ENCODE peak calls at places on chromosomes 12 and 14, in ten cellular contexts. V is IMR-90, F is fibroblast of mammary gland, G is psoas muscle, T is tibial nerve, I is mammary epithelial cell, D is ascending aorta, S is pancreas, M is fibroblast of lung, X is AG04449. K is an unnamed sample.

GRCh38 chr12:53506881-53507719 is at the start of gene NPFF:
- DNase-seq in V (no peak), F (no peak), G (no peak), T (no peak), I (no peak), D (no peak), S (no peak), M (no peak), X (no peak), K (no peak)

GRCh38 chr12:100913872-100914600 is 119.5 kb downstream of the ANO4 start:
- DNase-seq in V (peak), F (peak), G (no peak), T (no peak), I (no peak), D (no peak), S (no peak), M (peak), X (no peak), K (no peak)

GRCh38 chr14:21454843-21455550 is 926 bp downstream of the CHD8 start:
- DNase-seq in V (peak), F (peak), G (no peak), T (no peak), I (no peak), D (no peak), S (no peak), M (no peak), X (no peak), K (no peak)

GRCh38 chr12:31235868-31236395 is 90.0 kb downstream of the SINHCAF start:
- DNase-seq in V (no peak), F (peak), G (no peak), T (no peak), I (no peak), D (no peak), S (no peak), M (no peak), X (no peak), K (no peak)

GRCh38 chr12:8037947-8038346 is 5.4 kb downstream of the FOXJ2 start:
- DNase-seq in V (no peak), F (no peak), G (no peak), T (no peak), I (peak), D (no peak), S (peak), M (no peak), X (no peak), K (no peak)

GRCh38 chr14:103552011-103552797 is 10.3 kb downstream of the BAG5 start:
- DNase-seq in V (peak), F (peak), G (peak), T (no peak), I (peak), D (no peak), S (peak), M (no peak), X (no peak), K (no peak)

GRCh38 chr14:81246561-81247270 is 26.0 kb upstream of the GTF2A1 start:
- DNase-seq in V (no peak), F (no peak), G (no peak), T (no peak), I (peak), D (no peak), S (no peak), M (no peak), X (no peak), K (no peak)

GRCh38 chr14:59882957-59883356 is 12.4 kb upstream of the RTN1 start:
- DNase-seq in V (no peak), F (no peak), G (no peak), T (no peak), I (no peak), D (no peak), S (no peak), M (no peak), X (no peak), K (no peak)

GRCh38 chr12:10304161-10304574 is 3.5 kb upstream of the KLRD1 start:
- DNase-seq in V (peak), F (peak), G (no peak), T (no peak), I (peak), D (no peak), S (no peak), M (peak), X (peak), K (no peak)

GRCh38 chr12:104226672-104227071 is 11.1 kb downstream of the TXNRD1 start:
- DNase-seq in V (peak), F (no peak), G (no peak), T (no peak), I (peak), D (no peak), S (no peak), M (no peak), X (no peak), K (no peak)

GRCh38 chr12:26740991-26741390 is 92.0 kb downstream of the ITPR2 start:
- DNase-seq in V (no peak), F (no peak), G (no peak), T (no peak), I (no peak), D (no peak), S (no peak), M (no peak), X (no peak), K (no peak)

GRCh38 chr12:121391619-121392324 is 8.1 kb upstream of the RNF34 start:
- DNase-seq in V (peak), F (peak), G (no peak), T (peak), I (peak), D (no peak), S (no peak), M (peak), X (peak), K (peak)

GRCh38 chr12:119089668-119090013 is 89.1 kb upstream of the HSPB8 start:
- DNase-seq in V (no peak), F (no peak), G (no peak), T (no peak), I (no peak), D (no peak), S (no peak), M (no peak), X (no peak), K (no peak)

DNA sequence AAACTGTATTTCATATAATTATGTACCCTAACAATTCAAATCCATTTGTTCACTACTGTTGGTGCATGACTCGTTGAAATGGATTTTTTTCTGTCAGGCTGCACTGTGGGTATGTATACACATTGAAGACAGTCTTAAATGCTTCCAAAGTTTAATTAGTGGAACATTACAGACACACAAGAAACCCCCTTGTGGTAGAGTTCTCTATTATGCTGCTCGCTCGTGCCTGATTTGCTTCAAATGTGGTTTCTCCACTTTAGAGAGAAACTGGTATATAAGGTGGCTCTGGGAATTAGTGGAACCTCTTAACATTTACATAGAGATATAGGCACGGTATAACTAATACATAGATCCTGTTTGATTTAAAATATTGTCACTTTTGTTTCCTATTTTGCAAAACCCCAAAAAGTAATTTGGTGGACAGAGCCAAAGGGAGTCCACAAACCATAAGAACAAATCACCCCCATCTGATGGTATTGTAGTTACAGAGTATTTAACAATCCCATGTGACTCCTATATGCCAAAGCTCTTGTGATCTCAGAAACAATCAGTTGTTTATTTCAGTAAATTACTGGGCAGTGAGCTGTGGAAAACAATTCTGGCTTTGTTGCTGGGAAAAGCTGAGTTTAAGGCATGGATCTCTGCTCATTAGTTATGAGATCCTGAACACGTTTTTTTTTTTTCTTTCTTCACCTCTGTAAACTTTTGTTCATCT is 159.5 kb downstream of the BRMS1L start:
- DNase-seq in V (no peak), F (peak), G (no peak), T (no peak), I (no peak), D (no peak), S (no peak), M (peak), X (no peak), K (no peak)
- TF ChIP-seq CTCF in V (no peak), F (peak), G (no peak), T (no peak), I (no peak), D (no peak), S (no peak), M (no peak), X (no peak), K (peak)

DNA sequence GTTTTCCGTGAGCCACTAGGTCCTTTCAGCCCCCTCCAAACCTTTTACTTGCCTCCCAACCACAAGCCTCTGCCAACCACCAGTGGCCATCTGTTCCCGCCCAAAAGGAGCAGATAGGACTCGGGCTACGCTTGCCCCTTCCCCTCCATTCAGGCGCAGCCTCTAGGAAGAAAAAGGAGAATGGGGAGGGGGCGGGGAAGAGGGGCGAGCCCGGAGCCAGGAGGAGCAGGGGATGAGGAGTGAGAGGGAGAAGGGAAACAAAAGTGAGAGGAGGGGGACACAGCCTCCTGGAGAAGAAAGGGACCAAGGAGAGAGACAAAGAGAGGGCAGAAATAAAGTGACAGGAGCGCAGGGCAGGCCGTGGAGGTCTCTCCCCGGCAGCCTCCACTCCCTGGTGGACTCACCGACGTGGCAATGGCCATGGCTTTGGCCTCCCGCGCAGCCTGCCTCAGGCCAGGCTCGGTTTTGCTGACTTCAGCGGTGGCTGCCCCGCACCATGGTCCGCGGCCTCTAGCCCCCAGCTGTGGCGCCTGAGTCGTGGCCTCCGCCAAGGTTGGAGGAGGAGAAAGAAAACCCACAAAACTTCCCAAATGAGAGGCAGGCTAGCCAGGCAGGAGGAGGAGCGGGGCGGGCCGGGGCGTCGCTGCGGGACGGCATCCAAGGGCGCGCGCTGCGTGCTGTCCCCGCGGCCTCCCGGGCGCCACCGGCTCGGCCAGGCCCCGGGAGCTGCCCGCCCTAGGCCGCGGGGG is at the start of gene EFS:
- DNase-seq in V (peak), F (no peak), G (peak), T (no peak), I (no peak), D (no peak), S (no peak), M (peak), X (no peak), K (no peak)
- H3K4me3 ChIP-seq in V (peak), F (peak), G (peak), T (peak), I (peak), D (peak), S (no peak), M (peak), X (peak), K (no peak)

GRCh38 chr14:93332032-93332852 is 594 bp downstream of the BTBD7 start:
- DNase-seq in V (peak), F (peak), G (peak), T (no peak), I (peak), D (no peak), S (peak), M (peak), X (no peak), K (no peak)
- TF ChIP-seq CTCF in V (no peak), F (no peak), G (no peak), T (no peak), I (peak), D (no peak), S (no peak), M (no peak), X (peak), K (no peak)

DNA sequence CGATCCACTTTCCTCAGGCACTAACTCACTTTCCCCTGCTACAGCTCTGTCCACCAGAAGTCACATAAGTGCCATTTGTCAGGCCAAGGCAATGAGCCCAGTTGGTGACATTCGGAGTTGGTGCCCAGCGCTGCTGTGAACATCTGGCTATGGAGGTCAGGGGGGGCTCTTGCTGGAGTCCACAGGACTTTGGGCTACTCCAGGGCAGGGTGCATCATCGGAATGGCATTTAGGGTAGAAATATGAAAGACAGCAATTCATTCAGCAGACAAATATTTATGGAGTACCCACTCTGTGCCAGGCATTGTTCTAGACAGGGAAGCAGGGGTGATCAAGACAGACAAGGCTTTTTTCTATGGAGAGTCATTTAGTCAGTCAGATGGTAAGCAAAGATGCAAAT is 1.5 kb upstream of the PPP1CC start:
- DNase-seq in V (peak), F (peak), G (no peak), T (peak), I (peak), D (no peak), S (peak), M (peak), X (no peak), K (no peak)
- H3K4me3 ChIP-seq in V (no peak), F (no peak), G (peak), T (peak), I (no peak), D (peak), S (no peak), M (peak), X (peak), K (no peak)

DNA sequence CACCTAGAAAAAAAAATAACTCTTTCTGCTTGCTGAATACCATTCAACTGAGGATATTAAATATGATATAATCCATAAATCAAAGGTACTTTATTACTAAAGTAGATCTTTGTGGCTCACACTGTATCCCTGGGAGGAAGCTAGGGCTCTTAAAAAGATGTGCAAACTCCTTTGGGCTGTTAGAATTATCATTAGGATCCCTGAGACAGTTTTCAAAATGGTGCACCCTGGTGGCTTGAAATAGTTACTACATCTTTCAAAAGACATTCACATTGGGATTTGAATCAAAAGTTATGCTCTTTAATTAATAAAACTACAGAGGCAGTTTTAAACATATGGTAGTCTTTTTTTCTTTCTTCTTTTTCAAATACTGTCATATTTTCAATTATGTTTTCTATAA is 228.5 kb upstream of the G2E3 start:
- DNase-seq in V (no peak), F (peak), G (no peak), T (no peak), I (peak), D (no peak), S (no peak), M (no peak), X (no peak), K (no peak)
- TF ChIP-seq CTCF in V (peak), F (peak), G (peak), T (no peak), I (peak), D (no peak), S (no peak), M (peak), X (peak), K (peak)

GRCh38 chr12:563250-563781 is 99.9 kb downstream of the NINJ2 start:
- DNase-seq in V (no peak), F (no peak), G (no peak), T (no peak), I (peak), D (no peak), S (no peak), M (no peak), X (no peak), K (no peak)
- H3K4me3 ChIP-seq in V (no peak), F (no peak), G (no peak), T (peak), I (no peak), D (no peak), S (no peak), M (no peak), X (no peak), K (no peak)

GRCh38 chr12:94980577-94980976 is 22.9 kb downstream of the NDUFA12 start:
- DNase-seq in V (peak), F (peak), G (no peak), T (no peak), I (no peak), D (no peak), S (no peak), M (peak), X (no peak), K (no peak)
- TF ChIP-seq CTCF in V (peak), F (peak), G (peak), T (no peak), I (peak), D (no peak), S (no peak), M (no peak), X (peak), K (peak)

DNA sequence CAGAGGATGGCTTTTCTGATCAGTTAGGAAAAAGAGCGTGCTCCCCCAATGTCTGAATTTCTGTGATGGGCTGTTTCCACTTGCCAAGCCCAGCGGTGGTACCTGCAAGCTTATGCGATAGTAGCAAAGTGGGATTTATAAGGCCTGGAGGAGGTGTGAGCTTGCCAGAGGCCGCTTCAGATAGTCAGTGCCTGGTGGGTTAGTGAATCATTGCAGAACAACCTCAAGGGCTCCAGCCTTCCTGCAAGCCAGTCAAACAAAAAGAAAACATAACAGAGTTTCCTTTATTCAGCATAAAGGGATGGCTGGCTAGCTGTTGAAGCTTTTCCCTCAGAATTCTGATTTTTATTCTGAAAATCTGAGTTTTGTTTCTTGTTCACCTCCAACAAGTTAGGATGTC is 7.6 kb upstream of the BMP4 start:
- DNase-seq in V (peak), F (no peak), G (no peak), T (no peak), I (no peak), D (no peak), S (no peak), M (no peak), X (no peak), K (no peak)
- H3K4me3 ChIP-seq in V (no peak), F (no peak), G (no peak), T (no peak), I (no peak), D (peak), S (no peak), M (no peak), X (no peak), K (no peak)

GRCh38 chr12:98492580-98493140 is 22.7 kb upstream of the TMPO start:
- DNase-seq in V (no peak), F (no peak), G (no peak), T (no peak), I (no peak), D (no peak), S (no peak), M (no peak), X (no peak), K (no peak)

GRCh38 chr12:98485792-98486347 is 29.5 kb upstream of the TMPO start:
- DNase-seq in V (no peak), F (no peak), G (no peak), T (no peak), I (no peak), D (no peak), S (no peak), M (no peak), X (no peak), K (no peak)

GRCh38 chr12:98490491-98491453 is 24.6 kb upstream of the TMPO start:
- DNase-seq in V (peak), F (peak), G (peak), T (peak), I (peak), D (peak), S (peak), M (peak), X (no peak), K (peak)
- TF ChIP-seq CTCF in V (peak), F (peak), G (peak), T (peak), I (peak), D (peak), S (peak), M (peak), X (peak), K (peak)

K was measured in GM12864.